ENCODE peak calls at places on chromosomes 3 and 15, in five cellular contexts. H is AG10803, Z is GM23338, G is A549, K is cardiac muscle cell. F is an unnamed sample.

GRCh38 chr3:178835033-178835432 is 236.6 kb downstream of the ZMAT3 start:
- DNase-seq in H (no peak), Z (no peak), G (no peak), K (no peak), F (no peak)

GRCh38 chr3:59127071-59127470 is 77.2 kb upstream of the CFAP20DC start:
- DNase-seq in H (peak), Z (no peak), G (peak), K (peak), F (no peak)

GRCh38 chr3:147420361-147421183 is 11.4 kb downstream of the ZIC1 start:
- DNase-seq in H (no peak), Z (no peak), G (no peak), K (no peak), F (no peak)

GRCh38 chr15:58271410-58271809 is 133.2 kb downstream of the AQP9 start:
- DNase-seq in H (no peak), Z (no peak), G (no peak), K (no peak), F (no peak)

GRCh38 chr3:47057212-47057671 is 77.8 kb downstream of the NBEAL2 start:
- DNase-seq in H (peak), Z (no peak), G (no peak), K (peak), F (no peak)

GRCh38 chr3:58434990-58435389 is 1.4 kb upstream of the PDHB start:
- DNase-seq in H (peak), Z (peak), G (peak), K (peak), F (no peak)

GRCh38 chr3:187103251-187103650 is 36.0 kb downstream of the RPL39L start:
- DNase-seq in H (no peak), Z (no peak), G (no peak), K (no peak), F (no peak)

GRCh38 chr3:161920196-161920595 is 423.6 kb downstream of the OTOL1 start:
- DNase-seq in H (peak), Z (no peak), G (no peak), K (no peak), F (no peak)

GRCh38 chr15:63327648-63328421 is 50.4 kb downstream of the APH1B start:
- DNase-seq in H (no peak), Z (no peak), G (no peak), K (peak), F (no peak)

GRCh38 chr15:39075311-39075710 is 505.6 kb upstream of the THBS1 start:
- DNase-seq in H (peak), Z (no peak), G (no peak), K (peak), F (no peak)

GRCh38 chr15:67915374-67916050 is 75.7 kb upstream of the RNU6-1 start:
- DNase-seq in H (no peak), Z (peak), G (peak), K (peak), F (peak)

GRCh38 chr3:78645628-78646310 is 1122.0 kb downstream of the ROBO1 start:
- DNase-seq in H (peak), Z (peak), G (peak), K (peak), F (no peak)

GRCh38 chr15:101348643-101349496 is 53.8 kb upstream of the SNRPA1 start:
- DNase-seq in H (no peak), Z (no peak), G (peak), K (peak), F (no peak)

GRCh38 chr15:70142322-70143191 is 44.8 kb upstream of the TLE3 start:
- DNase-seq in H (no peak), Z (no peak), G (peak), K (peak), F (no peak)

GRCh38 chr3:120093119-120093922 is 926 bp downstream of the GSK3B start:
- DNase-seq in H (peak), Z (peak), G (peak), K (peak), F (peak)

GRCh38 chr15:25368855-25369254 is 70.0 kb downstream of the UBE3A start:
- DNase-seq in H (peak), Z (no peak), G (no peak), K (no peak), F (no peak)

GRCh38 chr3:78506581-78507195 is 1261.1 kb downstream of the ROBO1 start:
- DNase-seq in H (no peak), Z (no peak), G (no peak), K (peak), F (no peak)

GRCh38 chr15:49844390-49844789 is 223.5 kb downstream of the DTWD1 start:
- DNase-seq in H (no peak), Z (no peak), G (no peak), K (no peak), F (no peak)

GRCh38 chr3:106552401-106553043 is 683.7 kb upstream of the CBLB start:
- DNase-seq in H (no peak), Z (peak), G (no peak), K (peak), F (no peak)

GRCh38 chr3:177220136-177220974 is 23.1 kb upstream of the TBL1XR1 start:
- DNase-seq in H (no peak), Z (no peak), G (no peak), K (no peak), F (no peak)

GRCh38 chr15:67033012-67033411 is 32.4 kb upstream of the SMAD3 start:
- DNase-seq in H (no peak), Z (peak), G (no peak), K (no peak), F (no peak)

GRCh38 chr3:93907132-93907531 is 66.6 kb downstream of the PROS1 start:
- DNase-seq in H (no peak), Z (no peak), G (no peak), K (no peak), F (no peak)

GRCh38 chr3:61452536-61452991 is 108.8 kb upstream of the PTPRG start:
- DNase-seq in H (peak), Z (no peak), G (no peak), K (no peak), F (no peak)

GRCh38 chr15:90895571-90896117 is 7.5 kb upstream of the MAN2A2 start:
- DNase-seq in H (no peak), Z (peak), G (peak), K (no peak), F (no peak)

GRCh38 chr3:42804831-42805821 is 836 bp upstream of the HIGD1A start:
- DNase-seq in H (no peak), Z (peak), G (no peak), K (peak), F (no peak)

GRCh38 chr15:90362936-90363212 is 10.8 kb downstream of the ZNF774 start:
- DNase-seq in H (peak), Z (no peak), G (no peak), K (peak), F (no peak)

GRCh38 chr3:49769926-49770325 is 16.4 kb downstream of the IP6K1 start:
- DNase-seq in H (no peak), Z (no peak), G (no peak), K (no peak), F (no peak)

GRCh38 chr3:141383555-141384129 is 15.3 kb downstream of the ZBTB38 start:
- DNase-seq in H (peak), Z (no peak), G (no peak), K (no peak), F (no peak)

GRCh38 chr3:181330257-181330656 is 340.7 kb upstream of the DNAJC19 start:
- DNase-seq in H (no peak), Z (no peak), G (no peak), K (no peak), F (no peak)

GRCh38 chr3:181329024-181329423 is 339.5 kb upstream of the DNAJC19 start:
- DNase-seq in H (no peak), Z (no peak), G (no peak), K (no peak), F (no peak)

GRCh38 chr3:181330821-181331563 is 341.5 kb upstream of the DNAJC19 start:
- DNase-seq in H (no peak), Z (no peak), G (no peak), K (no peak), F (no peak)

GRCh38 chr3:181327349-181327748 is 337.8 kb upstream of the DNAJC19 start:
- DNase-seq in H (no peak), Z (peak), G (no peak), K (no peak), F (no peak)

GRCh38 chr3:181326637-181327223 is 337.2 kb upstream of the DNAJC19 start:
- DNase-seq in H (peak), Z (peak), G (peak), K (peak), F (no peak)
- TF ChIP-seq CTCF in H (peak), Z (peak), G (peak), K (peak), F (no peak)

GRCh38 chr3:53074761-53075742 is 29.2 kb upstream of the SFMBT1 start:
- DNase-seq in H (no peak), Z (peak), G (no peak), K (no peak), F (no peak)

GRCh38 chr3:53077476-53078220 is 31.8 kb upstream of the SFMBT1 start:
- DNase-seq in H (no peak), Z (no peak), G (no peak), K (no peak), F (no peak)

GRCh38 chr3:53073553-53074365 is 27.9 kb upstream of the SFMBT1 start:
- DNase-seq in H (no peak), Z (no peak), G (no peak), K (no peak), F (no peak)

GRCh38 chr3:53074366-53074696 is 28.5 kb upstream of the SFMBT1 start:
- DNase-seq in H (no peak), Z (no peak), G (no peak), K (no peak), F (no peak)

GRCh38 chr3:53075743-53076140 is 29.9 kb upstream of the SFMBT1 start:
- DNase-seq in H (no peak), Z (no peak), G (no peak), K (no peak), F (no peak)
- TF ChIP-seq CTCF in H (no peak), Z (no peak), G (no peak), K (no peak), F (no peak)

GRCh38 chr3:172289583-172289982 is 158.7 kb downstream of the GHSR start:
- DNase-seq in H (no peak), Z (peak), G (peak), K (no peak), F (no peak)
- TF ChIP-seq CTCF in H (peak), Z (peak), G (no peak), K (peak), F (peak)

GRCh38 chr3:123656691-123657090 is 71.8 kb upstream of the HACD2 start:
- DNase-seq in H (no peak), Z (peak), G (peak), K (no peak), F (no peak)
- TF ChIP-seq CTCF in H (no peak), Z (peak), G (peak), K (no peak), F (no peak)

F was measured in thoracic aorta.